ENCODE peak calls at places on chromosomes 6 and 20, in six cellular contexts. One of them, this sample, is unnamed.

GRCh38 chr20:37461376-37461775 is 59.7 kb upstream of the NNAT start:
- DNase-seq in H7: no peak
- DNase-seq in small intestine: no peak
- DNase-seq in GM23248: no peak
- DNase-seq in foreskin fibroblast: no peak
- DNase-seq in IMR-90: no peak
- DNase-seq in this sample: peak; percentile 2

GRCh38 chr20:35497780-35498189 is 31.7 kb downstream of the C20orf173 start:
- DNase-seq in H7: no peak
- DNase-seq in small intestine: no peak
- DNase-seq in GM23248: no peak
- DNase-seq in foreskin fibroblast: no peak
- DNase-seq in IMR-90: no peak
- DNase-seq in this sample: peak; percentile 75

GRCh38 chr6:125363360-125364121 is 61.8 kb upstream of the HDDC2 start:
- DNase-seq in H7: peak; percentile 58
- DNase-seq in small intestine: peak; percentile 2
- DNase-seq in GM23248: peak; percentile 54
- DNase-seq in foreskin fibroblast: peak; percentile 54
- DNase-seq in IMR-90: peak; percentile 17
- DNase-seq in this sample: peak; percentile 12

GRCh38 chr20:17837179-17837578 is 131.4 kb downstream of the SNX5 start:
- DNase-seq in H7: no peak
- DNase-seq in small intestine: no peak
- DNase-seq in GM23248: no peak
- DNase-seq in foreskin fibroblast: no peak
- DNase-seq in IMR-90: no peak
- DNase-seq in this sample: no peak

GRCh38 chr20:1734269-1734858 is 76.8 kb upstream of the SIRPG start:
- DNase-seq in H7: no peak
- DNase-seq in small intestine: peak; percentile 41
- DNase-seq in GM23248: peak; percentile 62
- DNase-seq in foreskin fibroblast: peak; percentile 8
- DNase-seq in IMR-90: no peak
- DNase-seq in this sample: no peak

GRCh38 chr20:40251284-40251932 is 437.6 kb downstream of the MAFB start:
- DNase-seq in H7: peak; percentile 72
- DNase-seq in small intestine: peak; percentile 56
- DNase-seq in GM23248: peak; percentile 60
- DNase-seq in foreskin fibroblast: peak; percentile 38
- DNase-seq in IMR-90: peak; percentile 15
- DNase-seq in this sample: no peak

GRCh38 chr6:125789167-125789566 is 1.6 kb upstream of the NCOA7 start:
- DNase-seq in H7: no peak
- DNase-seq in small intestine: no peak
- DNase-seq in GM23248: peak; percentile 13
- DNase-seq in foreskin fibroblast: peak; percentile 28
- DNase-seq in IMR-90: no peak
- DNase-seq in this sample: no peak

GRCh38 chr20:910840-911770 is 5.0 kb downstream of the ANGPT4 start:
- DNase-seq in H7: no peak
- DNase-seq in small intestine: no peak
- DNase-seq in GM23248: peak; percentile 58
- DNase-seq in foreskin fibroblast: peak; percentile 10
- DNase-seq in IMR-90: peak; percentile 10
- DNase-seq in this sample: no peak

GRCh38 chr20:62143976-62144825 is 632 bp downstream of the SS18L1 start:
- DNase-seq in H7: peak; percentile 90
- DNase-seq in small intestine: peak; percentile 51
- DNase-seq in GM23248: peak; percentile 88
- DNase-seq in foreskin fibroblast: peak; percentile 89
- DNase-seq in IMR-90: peak; percentile 60
- DNase-seq in this sample: no peak

GRCh38 chr6:53436904-53437303 is 88.2 kb upstream of the ELOVL5 start:
- DNase-seq in H7: no peak
- DNase-seq in small intestine: no peak
- DNase-seq in GM23248: peak; percentile 45
- DNase-seq in foreskin fibroblast: peak; percentile 34
- DNase-seq in IMR-90: peak; percentile 17
- DNase-seq in this sample: no peak

GRCh38 chr6:98946266-98946817 is 1.4 kb downstream of the FBXL4 start:
- DNase-seq in H7: no peak
- DNase-seq in small intestine: no peak
- DNase-seq in GM23248: no peak
- DNase-seq in foreskin fibroblast: peak; percentile 8
- DNase-seq in IMR-90: no peak
- DNase-seq in this sample: no peak

GRCh38 chr6:161449521-161449920 is 175.7 kb upstream of the AGPAT4 start:
- DNase-seq in H7: no peak
- DNase-seq in small intestine: no peak
- DNase-seq in GM23248: no peak
- DNase-seq in foreskin fibroblast: no peak
- DNase-seq in IMR-90: no peak
- DNase-seq in this sample: no peak

GRCh38 chr20:57664476-57664875 is 44.2 kb upstream of the ZBP1 start:
- DNase-seq in H7: peak; percentile 34
- DNase-seq in small intestine: no peak
- DNase-seq in GM23248: no peak
- DNase-seq in foreskin fibroblast: no peak
- DNase-seq in IMR-90: no peak
- DNase-seq in this sample: peak; percentile 8

GRCh38 chr6:90393232-90393884 is 96.7 kb upstream of the BACH2 start:
- DNase-seq in H7: peak; percentile 56
- DNase-seq in small intestine: peak; percentile 35
- DNase-seq in GM23248: peak; percentile 75
- DNase-seq in foreskin fibroblast: peak; percentile 81
- DNase-seq in IMR-90: peak; percentile 71
- DNase-seq in this sample: peak; percentile 78

GRCh38 chr20:63739129-63740069 is at the start of gene SLC2A4RG:
- DNase-seq in H7: peak; percentile 100
- DNase-seq in small intestine: peak; percentile 83
- DNase-seq in GM23248: peak; percentile 94
- DNase-seq in foreskin fibroblast: peak; percentile 92
- DNase-seq in IMR-90: peak; percentile 62
- DNase-seq in this sample: peak; percentile 86

GRCh38 chr20:24382330-24382729 is 87.1 kb upstream of the SYNDIG1 start:
- DNase-seq in H7: no peak
- DNase-seq in small intestine: no peak
- DNase-seq in GM23248: no peak
- DNase-seq in foreskin fibroblast: no peak
- DNase-seq in IMR-90: no peak
- DNase-seq in this sample: peak; percentile 66

GRCh38 chr20:31523361-31524283 is 9.4 kb downstream of the HM13 start:
- DNase-seq in H7: no peak
- DNase-seq in small intestine: no peak
- DNase-seq in GM23248: peak; percentile 38
- DNase-seq in foreskin fibroblast: no peak
- DNase-seq in IMR-90: peak; percentile 23
- DNase-seq in this sample: peak; percentile 18

GRCh38 chr6:19024737-19025136 is 637.6 kb downstream of the RNF144B start:
- DNase-seq in H7: peak; percentile 2
- DNase-seq in small intestine: peak; percentile 57
- DNase-seq in GM23248: peak; percentile 52
- DNase-seq in foreskin fibroblast: peak; percentile 1
- DNase-seq in IMR-90: peak; percentile 15
- DNase-seq in this sample: no peak

GRCh38 chr20:57654998-57655811 is 35.0 kb upstream of the ZBP1 start:
- DNase-seq in H7: peak; percentile 77
- DNase-seq in small intestine: no peak
- DNase-seq in GM23248: no peak
- DNase-seq in foreskin fibroblast: no peak
- DNase-seq in IMR-90: no peak
- DNase-seq in this sample: peak; percentile 8

GRCh38 chr6:43900560-43901329 is 130.7 kb downstream of the VEGFA start:
- DNase-seq in H7: no peak
- DNase-seq in small intestine: peak; percentile 40
- DNase-seq in GM23248: no peak
- DNase-seq in foreskin fibroblast: peak; percentile 32
- DNase-seq in IMR-90: no peak
- DNase-seq in this sample: no peak

GRCh38 chr6:150448221-150448620 is 79.4 kb downstream of the IYD start:
- DNase-seq in H7: no peak
- DNase-seq in small intestine: no peak
- DNase-seq in GM23248: peak; percentile 6
- DNase-seq in foreskin fibroblast: no peak
- DNase-seq in IMR-90: no peak
- DNase-seq in this sample: no peak

GRCh38 chr6:150453357-150453756 is 84.5 kb downstream of the IYD start:
- DNase-seq in H7: no peak
- DNase-seq in small intestine: no peak
- DNase-seq in GM23248: no peak
- DNase-seq in foreskin fibroblast: no peak
- DNase-seq in IMR-90: no peak
- DNase-seq in this sample: no peak

GRCh38 chr6:150452642-150453243 is 83.9 kb downstream of the IYD start:
- DNase-seq in H7: no peak
- DNase-seq in small intestine: no peak
- DNase-seq in GM23248: no peak
- DNase-seq in foreskin fibroblast: no peak
- DNase-seq in IMR-90: no peak
- DNase-seq in this sample: no peak

GRCh38 chr6:150450918-150451317 is 82.1 kb downstream of the IYD start:
- DNase-seq in H7: no peak
- DNase-seq in small intestine: no peak
- DNase-seq in GM23248: no peak
- DNase-seq in foreskin fibroblast: no peak
- DNase-seq in IMR-90: no peak
- DNase-seq in this sample: no peak

DNA sequence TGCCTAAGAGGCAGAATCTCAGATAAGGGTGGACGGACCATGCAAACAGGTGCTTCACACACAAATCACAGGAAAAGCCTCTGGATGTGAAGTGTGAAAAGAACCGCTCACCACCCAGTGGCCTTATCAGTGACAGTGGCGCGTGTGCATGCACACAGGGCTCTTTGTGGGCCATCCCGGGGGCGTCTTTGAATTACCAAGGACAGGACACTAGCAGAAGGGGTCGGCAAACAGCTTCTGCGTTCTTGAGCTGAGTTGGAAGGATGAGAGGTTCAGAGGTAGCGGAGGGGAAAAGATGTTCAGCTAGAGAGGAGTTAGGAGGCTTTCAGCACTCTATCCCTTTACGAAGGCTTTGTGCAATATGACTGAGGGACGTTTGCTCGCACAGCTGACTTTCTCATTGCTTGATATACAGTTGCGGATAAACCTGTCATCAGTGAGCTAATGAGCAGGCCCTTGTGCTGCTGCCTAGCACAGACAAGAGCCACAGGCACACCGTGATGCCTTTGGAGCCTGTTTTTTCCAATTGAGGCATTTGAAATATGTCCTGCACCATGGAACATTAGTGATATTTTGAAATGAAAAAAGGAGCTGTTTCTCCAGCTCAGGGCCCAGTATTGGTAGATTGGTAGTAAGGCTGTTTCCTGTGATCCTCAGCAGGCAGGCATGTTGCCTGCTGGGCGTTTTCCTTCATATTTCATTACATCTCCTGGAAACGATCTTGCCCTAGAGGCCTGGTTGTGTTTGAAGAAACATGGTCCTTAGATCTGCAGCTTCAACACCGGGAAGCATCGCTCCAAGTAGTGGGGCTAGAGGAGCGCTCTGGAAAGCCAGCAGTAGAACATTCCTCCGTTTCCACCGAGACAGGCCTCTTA is 83.2 kb downstream of the IYD start:
- DNase-seq in H7: no peak
- DNase-seq in small intestine: no peak
- DNase-seq in GM23248: no peak
- DNase-seq in foreskin fibroblast: no peak
- DNase-seq in IMR-90: no peak
- DNase-seq in this sample: no peak
- H3K4me3 ChIP-seq in H7: no peak overlapping the region
- H3K4me3 ChIP-seq in small intestine: no peak overlapping the region
- H3K4me3 ChIP-seq in GM23248: no peak overlapping the region
- H3K4me3 ChIP-seq in foreskin fibroblast: no peak overlapping the region
- H3K4me3 ChIP-seq in IMR-90: no peak overlapping the region
- H3K4me3 ChIP-seq in this sample: no peak overlapping the region

DNA sequence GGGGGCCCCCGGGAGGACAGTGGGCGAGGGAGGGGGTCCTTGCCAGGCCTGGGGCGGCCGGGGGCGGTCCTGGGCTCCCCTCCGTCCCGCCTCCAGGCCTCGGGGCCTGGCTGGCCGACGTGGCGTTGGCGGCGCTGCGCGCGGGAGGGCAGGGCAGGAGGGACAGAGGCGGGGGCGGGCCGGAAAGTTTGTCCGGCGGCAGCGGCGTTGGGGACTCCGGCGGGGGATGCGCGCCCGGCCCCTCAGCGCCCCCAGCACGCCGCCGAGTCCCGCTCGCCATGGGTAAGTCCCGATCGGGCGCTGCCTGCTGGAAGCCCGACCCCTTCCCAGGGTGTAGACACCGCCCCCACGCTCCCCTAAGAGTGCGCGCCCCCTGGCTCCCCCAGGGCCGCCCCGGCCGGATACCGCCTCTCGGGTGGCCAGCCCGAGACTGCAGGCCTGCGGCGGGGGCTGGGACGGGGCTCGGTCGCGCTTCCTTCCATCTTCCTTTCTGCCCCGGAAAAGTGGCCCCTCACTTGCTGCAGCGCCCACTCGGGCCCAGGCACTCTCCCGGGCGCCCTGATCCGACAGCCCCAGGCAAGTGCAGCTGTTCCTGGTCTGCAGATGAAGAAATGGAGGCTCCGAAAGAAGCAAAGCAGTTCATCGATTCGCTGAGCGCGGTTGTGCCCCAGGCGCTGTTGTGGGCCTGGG is at the start of gene SLC2A10:
- DNase-seq in H7: peak; percentile 93
- DNase-seq in small intestine: no peak
- DNase-seq in GM23248: peak; percentile 86
- DNase-seq in foreskin fibroblast: peak; percentile 85
- DNase-seq in IMR-90: peak; percentile 61
- DNase-seq in this sample: peak; percentile 79
- H3K4me3 ChIP-seq in H7: peak within 1 kb of the TSS; percentile 66
- H3K4me3 ChIP-seq in small intestine: peak within 1 kb of the TSS; percentile 70
- H3K4me3 ChIP-seq in GM23248: peak within 1 kb of the TSS; percentile 86
- H3K4me3 ChIP-seq in foreskin fibroblast: peak within 1 kb of the TSS; percentile 72
- H3K4me3 ChIP-seq in IMR-90: peak within 1 kb of the TSS; percentile 55
- H3K4me3 ChIP-seq in this sample: peak within 1 kb of the TSS; percentile 69

DNA sequence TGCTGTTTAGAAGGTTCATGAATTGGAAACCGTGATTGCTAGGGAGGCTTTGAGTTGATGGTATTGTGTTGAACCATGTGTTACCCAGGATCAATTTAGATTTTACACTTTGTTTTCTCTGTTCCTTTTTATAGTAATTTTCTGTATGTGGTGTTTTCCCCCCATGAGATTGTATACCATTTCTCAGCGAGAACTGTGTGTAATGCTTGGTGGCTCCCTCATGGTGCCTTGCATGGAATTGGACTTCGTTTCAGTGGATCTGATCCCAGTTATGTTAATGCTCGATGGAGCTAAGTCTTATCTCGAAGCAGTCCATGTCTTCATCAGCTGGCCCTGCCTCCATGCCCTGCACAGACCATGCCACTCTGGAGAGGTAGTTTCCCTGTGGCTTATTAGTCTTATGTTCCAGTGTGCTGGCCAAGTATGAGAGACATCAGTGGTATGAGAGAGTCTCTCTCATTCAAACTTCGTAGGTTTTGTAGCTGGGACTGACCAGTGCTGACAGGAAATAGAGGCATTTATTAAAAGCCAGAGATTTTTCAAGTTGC is 18.7 kb downstream of the PTPN1 start:
- DNase-seq in H7: no peak
- DNase-seq in small intestine: no peak
- DNase-seq in GM23248: peak; percentile 72
- DNase-seq in foreskin fibroblast: no peak
- DNase-seq in IMR-90: peak; percentile 39
- DNase-seq in this sample: no peak
- H3K4me3 ChIP-seq in H7: no peak overlapping the region
- H3K4me3 ChIP-seq in small intestine: no peak overlapping the region
- H3K4me3 ChIP-seq in GM23248: peak overlapping the region; percentile 33
- H3K4me3 ChIP-seq in foreskin fibroblast: no peak overlapping the region
- H3K4me3 ChIP-seq in IMR-90: no peak overlapping the region
- H3K4me3 ChIP-seq in this sample: no peak overlapping the region

GRCh38 chr6:11110921-11111768 is at the start of gene ERVFRD-1:
- DNase-seq in H7: no peak
- DNase-seq in small intestine: no peak
- DNase-seq in GM23248: no peak
- DNase-seq in foreskin fibroblast: no peak
- DNase-seq in IMR-90: no peak
- DNase-seq in this sample: no peak
- H3K4me3 ChIP-seq in H7: no peak within 1 kb of the TSS
- H3K4me3 ChIP-seq in small intestine: no peak within 1 kb of the TSS
- H3K4me3 ChIP-seq in GM23248: no peak within 1 kb of the TSS
- H3K4me3 ChIP-seq in foreskin fibroblast: no peak within 1 kb of the TSS
- H3K4me3 ChIP-seq in IMR-90: no peak within 1 kb of the TSS
- H3K4me3 ChIP-seq in this sample: no peak within 1 kb of the TSS

This sample was measured in ascending aorta.